ENCODE peak calls at places on chromosomes 12 and 14, in six cellular contexts. L is DND-41, X is astrocyte of the spinal cord, O is choroid plexus epithelial cell, Q is pancreas, E is left ventricle myocardium inferior. Y is an unnamed sample.

GRCh38 chr14:101408077-101408831 is 153.0 kb upstream of the DIO3 start:
- DNase-seq in X (peak), Q (no peak), L (no peak), E (no peak), O (peak), Y (no peak)

GRCh38 chr14:67370830-67371229 is 10.7 kb downstream of the EIF2S1 start:
- DNase-seq in X (peak), L (no peak), E (no peak), Q (no peak), O (no peak), Y (no peak)

GRCh38 chr12:116166306-116166705 is 111.2 kb downstream of the MED13L start:
- DNase-seq in L (no peak), X (no peak), O (no peak), Q (no peak), E (no peak), Y (no peak)

GRCh38 chr12:24991209-24992049 is 42.5 kb upstream of the BCAT1 start:
- DNase-seq in X (peak), Q (no peak), L (peak), O (peak), E (no peak), Y (no peak)

GRCh38 chr14:76753799-76754198 is 7.5 kb upstream of the VASH1 start:
- DNase-seq in Q (no peak), E (no peak), X (no peak), L (no peak), O (no peak), Y (no peak)

GRCh38 chr14:66503532-66503931 is 4.4 kb upstream of the GPHN start:
- DNase-seq in L (no peak), Q (no peak), O (peak), X (peak), E (no peak), Y (no peak)

GRCh38 chr14:99436247-99437180 is 44.1 kb downstream of the SETD3 start:
- DNase-seq in E (no peak), O (peak), X (peak), L (no peak), Q (no peak), Y (no peak)

GRCh38 chr14:61893371-61893940 is 131.2 kb downstream of the SNAPC1 start:
- DNase-seq in Q (no peak), L (no peak), E (no peak), O (no peak), X (no peak), Y (no peak)

GRCh38 chr12:15289192-15289591 is 33.1 kb upstream of the PTPRO start:
- DNase-seq in L (peak), Q (no peak), E (no peak), O (no peak), X (peak), Y (peak)

GRCh38 chr12:21456291-21456780 is 18.9 kb downstream of the PYROXD1 start:
- DNase-seq in E (no peak), Q (no peak), O (no peak), X (no peak), L (peak), Y (no peak)

GRCh38 chr14:97747282-97747681 is 950.1 kb downstream of the VRK1 start:
- DNase-seq in L (no peak), O (no peak), X (no peak), E (no peak), Q (no peak), Y (no peak)

GRCh38 chr14:68910540-68910939 is 68.6 kb downstream of the ACTN1 start:
- DNase-seq in L (peak), O (peak), Q (no peak), E (no peak), X (peak), Y (no peak)

GRCh38 chr14:100303179-100303578 is 3.1 kb downstream of the SLC25A29 start:
- DNase-seq in L (no peak), O (no peak), Q (no peak), X (no peak), E (no peak), Y (no peak)

GRCh38 chr12:84627582-84627981 is 285.0 kb downstream of the SLC6A15 start:
- DNase-seq in E (no peak), Q (no peak), L (no peak), X (no peak), O (no peak), Y (no peak)

GRCh38 chr14:76768671-76769500 is 7.6 kb downstream of the VASH1 start:
- DNase-seq in L (no peak), X (no peak), E (no peak), O (no peak), Q (no peak), Y (no peak)

GRCh38 chr12:114982760-114983159 is 298.8 kb upstream of the TBX3 start:
- DNase-seq in E (no peak), O (peak), Q (no peak), L (no peak), X (no peak), Y (no peak)

GRCh38 chr12:700061-700460 is 36.8 kb upstream of the NINJ2 start:
- DNase-seq in E (no peak), O (no peak), L (no peak), X (no peak), Q (no peak), Y (no peak)

GRCh38 chr12:111425655-111426054 is 19.9 kb downstream of the SH2B3 start:
- DNase-seq in O (peak), X (no peak), E (no peak), L (no peak), Q (no peak), Y (no peak)

GRCh38 chr14:104082807-104083206 is 2.7 kb upstream of the ASPG start:
- DNase-seq in Q (peak), X (no peak), E (peak), O (no peak), L (no peak), Y (no peak)

GRCh38 chr14:87705439-87705896 is 287.5 kb downstream of the GALC start:
- DNase-seq in L (no peak), X (no peak), E (no peak), O (no peak), Q (no peak), Y (no peak)

GRCh38 chr14:20878695-20879094 is 12.5 kb upstream of the RNASE3 start:
- DNase-seq in E (no peak), X (no peak), O (no peak), Q (no peak), L (no peak), Y (no peak)

GRCh38 chr14:23612354-23612732 is 23.8 kb upstream of the DHRS2 start:
- DNase-seq in Q (no peak), X (no peak), O (no peak), E (no peak), L (no peak), Y (no peak)

GRCh38 chr12:39807043-39807442 is 187.4 kb upstream of the ABCD2 start:
- DNase-seq in X (no peak), L (no peak), O (peak), E (no peak), Q (no peak), Y (no peak)
- TF ChIP-seq CTCF in X (peak), L (no peak), O (peak), E (no peak), Q (no peak), Y (peak)

DNA sequence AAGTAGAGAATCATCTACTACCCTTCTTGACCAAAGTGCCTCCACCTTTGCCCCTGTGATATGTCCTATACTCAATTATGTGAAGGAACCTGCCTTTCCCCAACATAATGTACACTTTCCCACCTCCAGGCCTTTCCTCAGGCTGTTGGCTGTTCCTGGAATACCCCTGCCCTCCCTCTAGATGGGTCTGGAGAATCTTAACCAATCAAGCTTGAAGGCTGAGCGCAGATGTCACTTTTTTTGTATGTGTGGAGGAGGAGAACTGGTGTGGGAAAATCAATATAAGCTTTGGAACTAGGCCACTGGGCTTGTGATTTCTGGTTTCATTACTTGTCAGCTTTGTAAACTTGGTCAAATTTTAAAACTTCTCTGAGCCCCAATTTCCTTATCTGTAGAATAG is 4.7 kb downstream of the BMAL2 start:
- DNase-seq in Q (peak), E (no peak), L (no peak), X (no peak), O (no peak), Y (no peak)
- H3K4me3 ChIP-seq in Q (no peak), E (no peak), L (no peak), X (no peak), O (no peak), Y (no peak)

GRCh38 chr12:13104403-13104802 is 936 bp upstream of the GSG1 start:
- DNase-seq in X (no peak), Q (no peak), L (no peak), O (no peak), E (no peak), Y (no peak)
- TF ChIP-seq CTCF in X (no peak), Q (no peak), L (no peak), O (no peak), E (no peak), Y (no peak)

GRCh38 chr14:75226755-75227544 is 50.5 kb upstream of the TMED10 start:
- DNase-seq in X (no peak), O (no peak), L (no peak), Q (no peak), E (no peak), Y (no peak)
- H3K4me3 ChIP-seq in X (no peak), O (no peak), L (no peak), Q (no peak), E (no peak), Y (no peak)

DNA sequence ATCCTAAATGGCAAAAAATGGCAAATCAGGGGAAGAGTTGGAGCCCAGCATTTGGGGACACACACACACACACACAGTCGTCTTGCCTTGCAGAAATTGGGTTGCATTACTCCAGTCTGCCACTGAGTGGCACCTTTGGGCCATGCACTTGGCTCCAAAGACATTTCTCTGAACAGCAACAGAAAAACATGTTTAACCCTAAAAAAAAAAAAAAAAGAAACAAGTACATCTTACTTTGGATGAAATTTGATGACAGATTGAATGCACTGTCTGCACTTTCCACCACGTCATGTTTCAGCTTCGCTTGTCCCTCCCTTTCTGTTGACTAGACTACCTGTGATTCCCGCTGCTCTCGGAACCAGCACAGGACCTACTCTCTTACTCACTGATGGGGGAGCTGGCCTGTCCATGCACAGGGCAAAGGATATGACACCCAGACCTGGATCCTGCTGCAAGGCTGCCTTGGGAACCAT is 376.9 kb downstream of the DPF3 start:
- DNase-seq in L (peak), O (peak), Q (peak), E (peak), X (peak), Y (peak)
- TF ChIP-seq CTCF in L (peak), O (peak), Q (peak), E (peak), X (peak), Y (peak)

DNA sequence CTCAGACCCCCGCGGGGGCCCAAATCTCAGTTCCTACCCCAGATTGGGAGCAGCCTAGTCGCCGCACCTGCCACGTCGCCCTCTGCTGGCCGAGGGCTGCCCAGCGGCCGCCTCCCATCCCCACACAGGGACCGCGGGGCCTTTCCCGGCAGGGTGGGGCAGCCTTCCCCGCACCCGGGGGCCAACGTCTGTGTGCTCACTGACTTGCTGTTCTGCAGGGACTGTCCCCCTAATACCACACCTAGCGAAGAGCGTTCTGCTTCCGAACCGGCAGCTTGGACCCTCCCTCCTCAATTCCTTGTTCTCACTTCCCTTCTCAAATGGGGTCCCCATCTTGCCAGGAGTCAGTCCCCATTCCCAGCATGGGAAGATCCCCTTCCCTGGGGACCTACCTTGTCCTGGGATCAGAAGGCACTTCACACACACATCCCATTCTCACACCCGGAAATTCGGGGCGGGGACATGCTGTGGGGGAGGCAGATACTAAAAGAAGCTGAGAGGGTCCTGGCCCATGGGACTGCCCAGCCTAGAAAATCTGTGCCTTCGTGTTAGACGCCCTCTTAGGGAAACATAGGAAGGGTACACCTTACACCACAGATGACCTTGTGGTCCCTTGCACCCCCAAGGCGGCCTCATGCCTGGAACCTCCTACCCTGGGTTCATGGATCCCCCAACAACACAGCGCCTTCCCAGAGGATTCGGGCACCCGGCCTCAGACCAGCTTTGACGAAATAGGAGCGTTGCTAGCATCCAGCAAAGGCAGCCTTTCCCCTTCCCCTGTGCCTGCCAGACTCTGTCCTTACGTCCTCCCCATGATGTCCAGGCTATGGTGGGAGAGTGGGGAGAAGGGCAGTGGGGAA is 16.4 kb downstream of the ACVRL1 start:
- DNase-seq in E (peak), L (peak), Q (peak), X (no peak), O (no peak), Y (peak)
- H3K4me3 ChIP-seq in E (peak), L (no peak), Q (no peak), X (no peak), O (peak), Y (no peak)

GRCh38 chr12:5200276-5201087 is 156.8 kb downstream of the KCNA5 start:
- DNase-seq in E (peak), X (no peak), Q (peak), L (peak), O (peak), Y (peak)
- TF ChIP-seq CTCF in E (peak), X (peak), Q (peak), L (peak), O (peak), Y (peak)

Y was measured in GM06990.